ENCODE peak calls at places on chromosomes 12 and 14, in four cellular contexts. One of them, this sample, is unnamed.

GRCh38 chr14:104657114-104657524 is 32.3 kb upstream of the INF2 start:
- DNase-seq in cardiac fibroblast: no peak
- DNase-seq in KG1: peak; percentile 18
- DNase-seq in ovary: no peak
- DNase-seq in this sample: no peak

GRCh38 chr14:71526388-71526787 is 405.8 kb upstream of the RGS6 start:
- DNase-seq in cardiac fibroblast: no peak
- DNase-seq in KG1: no peak
- DNase-seq in ovary: no peak
- DNase-seq in this sample: no peak

GRCh38 chr12:22275847-22276246 is 58.7 kb downstream of the ST8SIA1 start:
- DNase-seq in cardiac fibroblast: peak; percentile 100
- DNase-seq in KG1: no peak
- DNase-seq in ovary: peak; percentile 83
- DNase-seq in this sample: no peak

GRCh38 chr12:5633102-5633501 is 201.2 kb downstream of the NTF3 start:
- DNase-seq in cardiac fibroblast: no peak
- DNase-seq in KG1: no peak
- DNase-seq in ovary: no peak
- DNase-seq in this sample: no peak

GRCh38 chr14:101774814-101775213 is 13.3 kb downstream of the PPP2R5C start:
- DNase-seq in cardiac fibroblast: no peak
- DNase-seq in KG1: no peak
- DNase-seq in ovary: no peak
- DNase-seq in this sample: no peak

GRCh38 chr14:22521449-22522239 is 67.4 kb downstream of the DAD1 start:
- DNase-seq in cardiac fibroblast: no peak
- DNase-seq in KG1: no peak
- DNase-seq in ovary: no peak
- DNase-seq in this sample: no peak

GRCh38 chr12:130838284-130838950 is 633 bp downstream of the STX2 start:
- DNase-seq in cardiac fibroblast: peak; percentile 26
- DNase-seq in KG1: no peak
- DNase-seq in ovary: peak; percentile 72
- DNase-seq in this sample: peak; percentile 27

GRCh38 chr14:89621791-89622638 is 205.0 kb upstream of the FOXN3 start:
- DNase-seq in cardiac fibroblast: no peak
- DNase-seq in KG1: no peak
- DNase-seq in ovary: no peak
- DNase-seq in this sample: no peak

GRCh38 chr12:123935956-123936355 is 36.7 kb downstream of the CCDC92 start:
- DNase-seq in cardiac fibroblast: no peak
- DNase-seq in KG1: no peak
- DNase-seq in ovary: no peak
- DNase-seq in this sample: no peak

GRCh38 chr14:105938055-105938863 is 411.9 kb downstream of the TMEM121 start:
- DNase-seq in cardiac fibroblast: no peak
- DNase-seq in KG1: no peak
- DNase-seq in ovary: no peak
- DNase-seq in this sample: no peak

GRCh38 chr14:22872833-22873520 is 1.4 kb downstream of the LRP10 start:
- DNase-seq in cardiac fibroblast: peak; percentile 39
- DNase-seq in KG1: no peak
- DNase-seq in ovary: no peak
- DNase-seq in this sample: no peak

GRCh38 chr14:59566725-59567124 is 9.9 kb downstream of the CCDC175 start:
- DNase-seq in cardiac fibroblast: no peak
- DNase-seq in KG1: no peak
- DNase-seq in ovary: no peak
- DNase-seq in this sample: no peak

GRCh38 chr12:129839679-129840078 is 64.1 kb downstream of the TMEM132D start:
- DNase-seq in cardiac fibroblast: no peak
- DNase-seq in KG1: no peak
- DNase-seq in ovary: no peak
- DNase-seq in this sample: no peak

GRCh38 chr12:48084066-48084465 is 21.8 kb downstream of the SENP1 start:
- DNase-seq in cardiac fibroblast: peak; percentile 56
- DNase-seq in KG1: no peak
- DNase-seq in ovary: no peak
- DNase-seq in this sample: no peak

GRCh38 chr14:74190910-74191575 is 48.2 kb upstream of the VSX2 start:
- DNase-seq in cardiac fibroblast: no peak
- DNase-seq in KG1: no peak
- DNase-seq in ovary: no peak
- DNase-seq in this sample: no peak

This sample was measured in CD8-positive, alpha-beta T cell.